ENCODE peak calls at places on chromosomes 12 and 14, in ten cellular contexts. Z, J, U, M, N, I, T, V, X and L are unnamed samples.

GRCh38 chr12:108570743-108571603 is 8.6 kb downstream of the ISCU start:
- DNase-seq in N (peak; percentile 61), J (no peak), U (peak; percentile 75), M (peak; percentile 33), Z (no peak), I (no peak), T (no peak), X (peak; percentile 51), V (no peak), L (no peak)

GRCh38 chr12:124695861-124696260 is 128.4 kb upstream of the NCOR2 start:
- DNase-seq in T (no peak), M (no peak), J (no peak), N (peak; percentile 47), X (peak; percentile 39), Z (no peak), U (no peak), I (no peak), V (no peak), L (no peak)

GRCh38 chr12:49369723-49370145 is 2.5 kb downstream of the SPATS2 start:
- DNase-seq in V (no peak), I (no peak), T (peak; percentile 51), N (peak; percentile 28), M (peak; percentile 67), Z (peak; percentile 27), X (peak; percentile 61), U (peak; percentile 59), J (no peak), L (peak; percentile 18)

GRCh38 chr12:130192667-130193345 is 30.5 kb downstream of the FZD10 start:
- DNase-seq in J (no peak), N (peak; percentile 14), I (no peak), Z (no peak), V (no peak), M (no peak), U (no peak), T (no peak), X (no peak), L (peak; percentile 73)

GRCh38 chr12:130846386-130846785 is 7.3 kb upstream of the STX2 start:
- DNase-seq in J (no peak), U (no peak), T (no peak), N (no peak), X (no peak), V (no peak), I (no peak), Z (no peak), M (peak; percentile 43), L (no peak)

GRCh38 chr12:105324704-105325103 is 5.8 kb upstream of the C12orf75 start:
- DNase-seq in M (no peak), J (no peak), T (no peak), Z (no peak), V (no peak), X (no peak), U (no peak), N (no peak), I (no peak), L (no peak)

GRCh38 chr14:35821546-35822411 is 4.4 kb upstream of the BRMS1L start:
- DNase-seq in J (no peak), T (no peak), V (no peak), U (peak; percentile 47), I (no peak), Z (no peak), X (peak; percentile 66), M (peak; percentile 62), N (no peak), L (peak; percentile 29)

GRCh38 chr14:83483063-83483462 is 1949.4 kb upstream of the SEL1L start:
- DNase-seq in J (no peak), M (no peak), I (no peak), Z (no peak), U (no peak), T (peak; percentile 7), V (no peak), N (no peak), X (peak; percentile 2), L (no peak)

GRCh38 chr12:27548301-27549199 is 24.5 kb downstream of the PPFIBP1 start:
- DNase-seq in J (no peak), N (no peak), T (no peak), V (no peak), Z (no peak), X (peak; percentile 35), I (no peak), U (no peak), M (no peak), L (no peak)

GRCh38 chr12:27550653-27550975 is 26.6 kb downstream of the PPFIBP1 start:
- DNase-seq in V (no peak), X (no peak), U (no peak), Z (no peak), M (no peak), N (no peak), T (no peak), I (no peak), J (no peak), L (no peak)

GRCh38 chr12:27549231-27549800 is 25.3 kb downstream of the PPFIBP1 start:
- DNase-seq in J (no peak), U (no peak), X (peak; percentile 97), T (no peak), N (no peak), I (no peak), V (no peak), M (no peak), Z (peak; percentile 27), L (no peak)

GRCh38 chr12:27551172-27551840 is 27.3 kb downstream of the PPFIBP1 start:
- DNase-seq in M (no peak), X (no peak), V (no peak), U (no peak), T (no peak), I (no peak), N (no peak), J (no peak), Z (no peak), L (no peak)

DNA sequence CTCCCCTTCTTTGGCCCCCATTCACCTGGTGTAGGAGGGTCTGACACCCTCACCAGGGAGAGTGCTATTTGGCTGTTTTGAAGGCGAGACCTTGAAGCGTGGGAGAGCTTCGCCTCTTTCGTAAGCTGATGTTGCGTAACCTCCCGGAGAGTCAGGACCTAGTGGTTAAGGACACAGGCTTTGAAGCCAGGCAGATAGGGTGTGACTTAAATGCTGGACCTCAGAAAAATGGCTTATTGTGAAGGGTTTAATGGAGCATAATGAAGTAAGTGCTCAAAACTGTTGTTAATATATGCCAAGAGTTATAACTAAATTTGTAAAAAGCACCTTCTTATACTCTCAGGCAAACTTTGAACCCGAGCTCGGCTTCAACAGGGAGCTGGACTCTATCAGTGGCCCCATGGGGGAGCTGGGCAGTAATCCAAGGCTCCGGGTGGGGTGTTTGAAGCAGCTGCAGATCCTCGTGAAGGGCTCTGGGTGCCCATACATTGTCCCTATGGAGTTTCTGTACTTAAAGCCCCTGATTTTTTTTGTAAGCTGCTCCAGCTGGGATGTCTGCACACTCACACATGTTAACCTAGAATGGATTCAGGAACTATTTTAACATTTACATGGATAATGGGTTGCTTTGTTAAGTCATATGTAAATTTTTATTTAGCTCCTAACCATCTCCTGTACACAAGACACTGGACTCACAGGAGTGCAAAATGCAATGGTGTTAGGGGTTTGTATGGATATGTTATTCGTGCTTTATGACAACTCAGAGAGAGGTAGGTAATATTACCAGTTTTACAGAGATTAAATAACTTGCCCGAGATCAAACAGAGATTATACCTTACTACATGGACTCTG is 26.0 kb downstream of the PPFIBP1 start:
- DNase-seq in V (peak; percentile 88), U (no peak), N (no peak), M (peak; percentile 73), T (peak; percentile 87), Z (peak; percentile 95), J (peak; percentile 63), I (peak; percentile 94), X (peak; percentile 99), L (no peak)
- H3K36me3 ChIP-seq in V (no peaks in the 10 kb centered on the region), U (no peaks in the 10 kb centered on the region), N (no peaks in the 10 kb centered on the region), M (no peaks in the 10 kb centered on the region), T (no peaks in the 10 kb centered on the region), Z (no peaks in the 10 kb centered on the region), J (no peaks in the 10 kb centered on the region), I (no peaks in the 10 kb centered on the region), X (no peaks in the 10 kb centered on the region), L (no peaks in the 10 kb centered on the region)

GRCh38 chr12:8827551-8828347 is 5.3 kb downstream of the A2ML1 start:
- DNase-seq in U (no peak), Z (no peak), V (no peak), T (no peak), X (no peak), J (peak; percentile 62), I (no peak), N (no peak), M (no peak), L (no peak)

GRCh38 chr12:8831116-8831515 is 8.7 kb downstream of the A2ML1 start:
- DNase-seq in J (no peak), T (no peak), N (no peak), V (no peak), U (peak; percentile 38), Z (no peak), M (no peak), I (no peak), X (no peak), L (no peak)

GRCh38 chr12:8828514-8829127 is 6.2 kb downstream of the A2ML1 start:
- DNase-seq in Z (no peak), N (no peak), U (no peak), I (no peak), M (no peak), X (no peak), V (no peak), T (no peak), J (no peak), L (no peak)

GRCh38 chr12:8829621-8830020 is 7.2 kb downstream of the A2ML1 start:
- DNase-seq in Z (no peak), V (no peak), M (no peak), I (no peak), N (no peak), U (no peak), J (no peak), X (no peak), T (no peak), L (no peak)

DNA sequence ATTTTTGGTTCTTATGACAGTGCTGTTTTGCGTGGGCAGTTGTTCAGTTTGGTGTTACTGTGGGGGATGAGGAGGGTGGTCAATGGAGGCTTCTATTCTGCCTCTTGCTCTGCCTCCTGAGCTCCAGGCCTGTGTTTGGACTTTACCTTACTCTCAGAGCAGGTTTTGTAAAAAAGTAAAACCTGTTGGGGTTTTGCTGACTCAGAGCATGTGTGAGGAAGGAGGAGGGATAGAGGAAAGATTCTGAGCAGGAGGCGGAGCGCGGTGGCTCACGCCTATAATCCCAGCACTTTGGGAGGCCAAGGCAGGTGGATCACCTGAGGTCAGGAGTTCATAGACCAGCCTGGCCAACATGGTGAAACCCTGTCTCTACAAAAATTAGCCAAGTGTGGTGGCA is 6.7 kb downstream of the A2ML1 start:
- DNase-seq in Z (no peak), T (peak; percentile 37), N (no peak), V (no peak), J (no peak), X (peak; percentile 9), M (no peak), U (no peak), I (no peak), L (no peak)
- H3K27ac ChIP-seq in Z (no peak overlapping the region), T (no peak overlapping the region), N (no peak overlapping the region), V (no peak overlapping the region), J (no peak overlapping the region), X (no peak overlapping the region), M (no peak overlapping the region), U (no peak overlapping the region), I (no peak overlapping the region), L (no peak overlapping the region)

DNA sequence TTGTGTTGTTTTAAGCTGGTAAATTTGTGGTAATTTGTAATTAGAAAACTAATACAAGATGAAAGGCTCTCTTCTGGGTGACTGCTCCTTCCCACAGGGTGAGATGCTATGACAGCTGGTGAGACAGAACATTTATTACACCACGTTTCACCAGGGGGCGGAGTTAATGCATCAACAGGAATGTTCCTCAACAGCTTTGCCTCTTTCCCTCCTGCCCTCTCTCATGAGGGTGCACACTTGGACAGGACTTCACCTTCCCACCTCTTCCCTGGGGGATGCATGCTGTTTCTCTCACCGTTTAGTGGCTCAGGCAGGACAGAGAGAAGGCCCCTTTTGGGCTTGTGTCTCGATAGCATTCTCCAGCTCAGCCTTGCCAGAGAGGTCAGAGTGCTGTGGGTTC is 13.4 kb upstream of the PPP1R1A start:
- DNase-seq in I (no peak), Z (no peak), M (peak; percentile 87), T (peak; percentile 35), N (no peak), X (peak; percentile 26), J (no peak), V (no peak), U (no peak), L (no peak)
- TF ChIP-seq CTCF in I (no peak), Z (no peak), M (peak; percentile 34), T (no peak), N (no peak), X (peak; percentile 11), J (no peak), V (no peak), U (peak; percentile 13), L (no peak)

GRCh38 chr12:122544537-122544936 is 17.5 kb downstream of the KNTC1 start:
- DNase-seq in M (no peak), U (no peak), V (no peak), J (no peak), X (no peak), I (no peak), N (no peak), Z (no peak), T (no peak), L (no peak)

GRCh38 chr12:122547330-122547729 is 20.3 kb downstream of the KNTC1 start:
- DNase-seq in T (no peak), Z (no peak), M (no peak), X (no peak), U (no peak), J (no peak), I (no peak), N (no peak), V (no peak), L (no peak)

GRCh38 chr12:122545855-122546254 is 18.8 kb downstream of the KNTC1 start:
- DNase-seq in Z (no peak), J (no peak), X (no peak), U (no peak), T (no peak), N (no peak), M (no peak), V (no peak), I (no peak), L (no peak)
- H3K36me3 ChIP-seq in Z (no peaks in the 10 kb centered on the region), J (no peaks in the 10 kb centered on the region), X (peaks cover 48% of the 10 kb centered on the region), U (peaks cover 98% of the 10 kb centered on the region), T (no peaks in the 10 kb centered on the region), N (peaks cover 42% of the 10 kb centered on the region), M (peaks cover 70% of the 10 kb centered on the region), V (peaks cover 5% of the 10 kb centered on the region), I (no peaks in the 10 kb centered on the region), L (peaks cover 94% of the 10 kb centered on the region)